ENCODE peak calls at places on chromosomes 13 and 19, in nine cellular contexts. F is brain microvascular endothelial cell, E is ovary, L is uterus, C is IMR-90, J is esophagus squamous epithelium, O is tibial artery, V is suprapubic skin, Z is neural progenitor cell. D is an unnamed sample.

GRCh38 chr13:60012503-60012902 is 151.2 kb downstream of the DIAPH3 start:
- DNase-seq in O (no peak), E (no peak), J (no peak), C (no peak), V (no peak), L (no peak), F (no peak), Z (no peak), D (peak)

GRCh38 chr19:31317098-31317497 is 32.1 kb downstream of the TSHZ3 start:
- DNase-seq in C (no peak), E (no peak), J (no peak), O (no peak), L (no peak), V (no peak), Z (no peak), F (no peak), D (no peak)

GRCh38 chr19:50520822-50521465 is 7.2 kb upstream of the ASPDH start:
- DNase-seq in C (no peak), F (no peak), L (no peak), V (no peak), E (no peak), O (no peak), J (no peak), Z (no peak), D (no peak)

GRCh38 chr13:110127986-110128511 is 178.9 kb downstream of the COL4A1 start:
- DNase-seq in Z (no peak), L (no peak), O (no peak), J (no peak), V (no peak), E (no peak), C (peak), F (no peak), D (no peak)

GRCh38 chr13:27827646-27828045 is 35.4 kb downstream of the GSX1 start:
- DNase-seq in C (no peak), L (no peak), O (no peak), V (no peak), J (no peak), E (no peak), F (no peak), Z (no peak), D (no peak)

GRCh38 chr19:47158879-47159509 is 28.4 kb downstream of the SAE1 start:
- DNase-seq in O (no peak), F (peak), E (no peak), J (no peak), V (no peak), C (peak), Z (no peak), L (no peak), D (no peak)

GRCh38 chr13:97460004-97460756 is 26.2 kb downstream of the RAP2A start:
- DNase-seq in O (no peak), L (no peak), F (no peak), E (no peak), C (peak), Z (no peak), V (no peak), J (no peak), D (no peak)

GRCh38 chr19:49637865-49638350 is 2.0 kb downstream of the RRAS start:
- DNase-seq in F (peak), C (peak), Z (peak), J (no peak), E (peak), L (peak), V (peak), O (peak), D (peak)

GRCh38 chr19:38524994-38525634 is 91.6 kb downstream of the RYR1 start:
- DNase-seq in V (no peak), F (no peak), J (no peak), Z (no peak), C (no peak), L (no peak), O (no peak), E (no peak), D (no peak)

GRCh38 chr13:106205871-106206270 is 329.6 kb downstream of the EFNB2 start:
- DNase-seq in L (no peak), V (no peak), F (no peak), E (no peak), O (no peak), Z (no peak), J (no peak), C (no peak), D (no peak)

GRCh38 chr13:33351324-33351723 is 65.8 kb upstream of the STARD13 start:
- DNase-seq in J (no peak), L (no peak), E (no peak), V (no peak), F (peak), Z (no peak), C (peak), O (peak), D (no peak)

GRCh38 chr19:18939922-18940775 is 868 bp downstream of the HOMER3 start:
- DNase-seq in E (peak), Z (peak), F (no peak), C (peak), J (no peak), V (peak), L (peak), O (peak), D (no peak)

GRCh38 chr19:18278521-18279265 is 2.7 kb downstream of the JUND start:
- DNase-seq in O (no peak), F (peak), V (no peak), J (no peak), L (no peak), Z (no peak), C (no peak), E (no peak), D (no peak)

GRCh38 chr19:55643003-55643732 is at the start of gene ZNF581:
- DNase-seq in V (peak), O (peak), J (no peak), C (peak), F (peak), Z (peak), L (peak), E (peak), D (no peak)

GRCh38 chr13:110280996-110281688 is 25.8 kb downstream of the COL4A1 start:
- DNase-seq in E (no peak), C (no peak), O (peak), F (no peak), L (peak), Z (no peak), J (no peak), V (no peak), D (no peak)

GRCh38 chr13:23391752-23392151 is 41.8 kb downstream of the SACS start:
- DNase-seq in Z (no peak), L (no peak), F (no peak), J (no peak), V (no peak), O (no peak), E (no peak), C (peak), D (no peak)

GRCh38 chr19:16608290-16608704 is 19.7 kb downstream of the MED26 start:
- DNase-seq in E (peak), V (no peak), L (peak), C (peak), J (no peak), O (peak), Z (no peak), F (peak), D (no peak)

GRCh38 chr13:38636756-38637155 is 50.1 kb upstream of the FREM2 start:
- DNase-seq in E (no peak), L (no peak), F (no peak), C (no peak), V (no peak), Z (no peak), O (no peak), J (no peak), D (no peak)

GRCh38 chr19:19209372-19209771 is 2.4 kb upstream of the NCAN start:
- DNase-seq in F (no peak), V (no peak), E (no peak), Z (no peak), J (no peak), C (no peak), O (no peak), L (no peak), D (no peak)

GRCh38 chr19:45403781-45404556 is 900 bp downstream of the PPP1R13L start:
- DNase-seq in F (peak), O (peak), Z (peak), L (no peak), J (no peak), E (no peak), V (peak), C (no peak), D (peak)

GRCh38 chr13:24306632-24307031 is 2.7 kb upstream of the C1QTNF9 start:
- DNase-seq in V (no peak), J (no peak), L (no peak), O (no peak), E (no peak), Z (no peak), C (peak), F (peak), D (no peak)

GRCh38 chr19:18839465-18840287 is 7.9 kb downstream of the UPF1 start:
- DNase-seq in C (no peak), J (no peak), O (no peak), L (no peak), V (no peak), F (no peak), Z (no peak), E (no peak), D (no peak)

GRCh38 chr19:18596752-18597157 is 8.2 kb downstream of the REX1BD start:
- DNase-seq in Z (peak), E (peak), C (no peak), V (peak), F (no peak), L (peak), O (peak), J (no peak), D (no peak)

GRCh38 chr19:33453207-33453736 is 68.3 kb downstream of the PEPD start:
- DNase-seq in L (no peak), E (no peak), J (no peak), O (no peak), C (no peak), F (no peak), Z (no peak), V (no peak), D (no peak)

GRCh38 chr19:40410030-40410389 is 3.2 kb downstream of the PRX start:
- DNase-seq in Z (peak), O (no peak), V (no peak), L (no peak), J (no peak), F (no peak), C (no peak), E (no peak), D (no peak)

GRCh38 chr19:44539236-44539819 is 9.9 kb upstream of the CEACAM20 start:
- DNase-seq in L (no peak), J (no peak), O (no peak), V (no peak), F (peak), E (no peak), C (peak), Z (no peak), D (peak)

GRCh38 chr19:49875801-49876421 is 1.2 kb downstream of the AKT1S1 start:
- DNase-seq in L (peak), F (no peak), O (peak), E (peak), V (peak), C (peak), Z (peak), J (no peak), D (no peak)

GRCh38 chr13:113809934-113810333 is 50.9 kb downstream of the TMEM255B start:
- DNase-seq in C (no peak), F (no peak), E (no peak), L (no peak), O (no peak), J (no peak), V (no peak), Z (no peak), D (no peak)

GRCh38 chr19:56566904-56567273 is 379 bp upstream of the ZNF470 start:
- DNase-seq in F (peak), E (peak), J (no peak), L (peak), C (no peak), Z (no peak), O (peak), V (peak), D (no peak)

GRCh38 chr13:114069376-114070097 is 62.9 kb downstream of the RASA3 start:
- DNase-seq in J (no peak), C (no peak), F (no peak), V (peak), E (no peak), Z (no peak), O (peak), L (peak), D (no peak)

GRCh38 chr13:19665427-19665859 is 32.0 kb downstream of the MPHOSPH8 start:
- DNase-seq in E (no peak), L (no peak), F (no peak), Z (no peak), O (no peak), V (no peak), J (no peak), C (no peak), D (no peak)

GRCh38 chr19:19461671-19462622 is 53.4 kb downstream of the TSSK6 start:
- DNase-seq in L (peak), E (peak), C (no peak), O (peak), Z (peak), V (no peak), F (no peak), J (no peak), D (no peak)

GRCh38 chr19:1647664-1648155 is 4.7 kb downstream of the TCF3 start:
- DNase-seq in L (no peak), V (no peak), E (no peak), J (no peak), O (no peak), F (no peak), C (no peak), Z (no peak), D (no peak)

GRCh38 chr19:1644070-1644469 is 8.3 kb downstream of the TCF3 start:
- DNase-seq in Z (no peak), O (no peak), E (no peak), J (no peak), L (no peak), C (no peak), V (no peak), F (no peak), D (no peak)

GRCh38 chr19:1646149-1646930 is 6.1 kb downstream of the TCF3 start:
- DNase-seq in C (no peak), F (no peak), V (no peak), Z (no peak), O (no peak), E (no peak), L (no peak), J (no peak), D (no peak)

GRCh38 chr19:1646931-1647663 is 5.3 kb downstream of the TCF3 start:
- DNase-seq in C (no peak), J (no peak), L (no peak), F (no peak), Z (no peak), O (no peak), V (peak), E (no peak), D (no peak)

DNA sequence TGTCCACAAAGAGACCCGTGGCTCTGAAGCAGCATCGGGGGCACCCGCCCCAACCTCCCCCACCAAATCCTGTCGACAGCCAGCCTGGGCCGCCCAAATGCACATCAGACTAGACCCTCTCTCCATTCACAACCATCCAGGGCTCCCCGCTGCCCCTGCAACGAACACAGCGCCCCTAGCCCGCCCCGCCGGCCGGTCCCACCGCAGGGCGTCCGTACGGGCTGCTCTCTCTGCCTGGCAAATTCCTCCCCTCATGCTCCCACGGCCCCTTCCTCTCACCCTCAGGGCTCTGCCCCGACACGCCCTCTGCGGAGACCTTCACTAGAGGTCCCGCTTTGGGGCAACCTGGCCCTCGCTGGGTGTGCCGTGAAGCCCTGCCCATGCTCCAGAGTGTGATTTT is 7.1 kb downstream of the TCF3 start:
- DNase-seq in L (no peak), O (no peak), V (no peak), C (no peak), J (no peak), Z (no peak), E (no peak), F (no peak), D (no peak)
- H3K27ac ChIP-seq in L (no peak), O (no peak), V (no peak), C (no peak), J (no peak), Z (no peak), E (no peak), F (no peak), D (no peak)

GRCh38 chr19:2283835-2284507 is 2.0 kb upstream of the PEAK3 start:
- DNase-seq in J (no peak), L (no peak), Z (no peak), E (no peak), V (no peak), C (no peak), F (no peak), O (no peak), D (no peak)

GRCh38 chr19:2280633-2281264 is 1.2 kb downstream of the PEAK3 start:
- DNase-seq in E (no peak), C (no peak), F (no peak), L (no peak), O (no peak), V (peak), J (no peak), Z (no peak), D (no peak)

GRCh38 chr19:2286402-2287140 is 4.6 kb upstream of the PEAK3 start:
- DNase-seq in C (no peak), V (no peak), Z (no peak), E (no peak), F (no peak), O (no peak), J (no peak), L (no peak), D (no peak)

GRCh38 chr19:2282062-2282861 is at the start of gene PEAK3:
- DNase-seq in F (no peak), C (peak), L (peak), V (peak), E (no peak), O (peak), Z (peak), J (peak), D (no peak)

GRCh38 chr19:2282862-2283237 is 875 bp upstream of the PEAK3 start:
- DNase-seq in E (no peak), J (no peak), V (no peak), O (no peak), F (no peak), C (no peak), Z (no peak), L (no peak), D (no peak)
- H3K27ac ChIP-seq in E (no peak), J (no peak), V (no peak), O (no peak), F (no peak), C (no peak), Z (no peak), L (no peak), D (no peak)

GRCh38 chr19:5091576-5092215 is 122.8 kb downstream of the KDM4B start:
- DNase-seq in V (no peak), J (no peak), Z (no peak), L (peak), C (no peak), F (no peak), E (peak), O (peak), D (no peak)

GRCh38 chr19:5092444-5092843 is 123.5 kb downstream of the KDM4B start:
- DNase-seq in V (no peak), C (no peak), F (no peak), E (no peak), J (no peak), O (no peak), L (no peak), Z (no peak), D (no peak)

GRCh38 chr19:5089283-5089682 is 120.4 kb downstream of the KDM4B start:
- DNase-seq in J (no peak), Z (no peak), O (no peak), L (no peak), V (no peak), E (no peak), F (no peak), C (no peak), D (no peak)

GRCh38 chr19:5090465-5090779 is 121.5 kb downstream of the KDM4B start:
- DNase-seq in E (no peak), O (no peak), F (no peak), L (no peak), J (no peak), V (no peak), C (no peak), Z (no peak), D (no peak)

DNA sequence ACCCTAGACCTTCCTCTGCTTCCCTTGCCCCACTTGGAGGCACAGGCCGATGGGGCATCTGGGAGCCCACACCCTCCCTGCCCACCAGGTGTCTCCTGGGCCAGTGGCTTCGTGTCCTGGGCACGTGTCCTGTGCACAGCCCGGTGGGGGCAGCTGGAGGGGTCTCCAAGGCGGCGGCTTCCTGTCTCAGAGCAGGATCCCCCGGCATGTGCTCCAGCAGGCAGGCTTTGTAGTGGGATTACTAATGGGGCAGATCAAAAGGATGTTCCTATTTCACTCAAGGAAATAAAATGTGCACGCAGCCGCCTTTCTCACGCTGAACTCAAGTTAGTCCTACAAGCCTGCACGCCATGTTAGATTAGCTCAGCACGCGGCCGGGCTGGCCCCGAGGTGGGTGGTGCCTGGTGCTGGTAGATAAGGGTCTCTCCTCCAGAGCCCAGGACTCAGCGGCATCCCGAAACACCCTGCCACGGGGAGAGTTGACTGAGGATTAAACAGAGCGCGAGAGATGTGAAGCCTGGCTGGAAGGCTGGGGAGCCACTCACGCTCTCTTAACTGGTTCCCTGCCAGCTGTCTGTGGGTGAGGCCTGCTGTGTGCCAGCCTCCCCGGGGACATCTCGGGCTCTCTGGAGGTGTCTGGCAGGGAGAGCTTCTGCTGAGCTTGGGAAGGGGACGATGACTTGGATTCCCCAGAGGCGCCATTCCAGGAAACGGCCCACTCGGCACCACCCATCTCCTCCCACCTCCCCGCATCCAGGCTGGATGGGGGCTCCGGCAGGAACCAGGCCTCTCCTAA is 122.1 kb downstream of the KDM4B start:
- DNase-seq in V (no peak), J (no peak), Z (peak), F (peak), L (peak), E (peak), O (peak), C (peak), D (no peak)
- H3K27ac ChIP-seq in V (peak), J (no peak), Z (peak), F (peak), L (peak), E (peak), O (peak), C (no peak), D (no peak)

DNA sequence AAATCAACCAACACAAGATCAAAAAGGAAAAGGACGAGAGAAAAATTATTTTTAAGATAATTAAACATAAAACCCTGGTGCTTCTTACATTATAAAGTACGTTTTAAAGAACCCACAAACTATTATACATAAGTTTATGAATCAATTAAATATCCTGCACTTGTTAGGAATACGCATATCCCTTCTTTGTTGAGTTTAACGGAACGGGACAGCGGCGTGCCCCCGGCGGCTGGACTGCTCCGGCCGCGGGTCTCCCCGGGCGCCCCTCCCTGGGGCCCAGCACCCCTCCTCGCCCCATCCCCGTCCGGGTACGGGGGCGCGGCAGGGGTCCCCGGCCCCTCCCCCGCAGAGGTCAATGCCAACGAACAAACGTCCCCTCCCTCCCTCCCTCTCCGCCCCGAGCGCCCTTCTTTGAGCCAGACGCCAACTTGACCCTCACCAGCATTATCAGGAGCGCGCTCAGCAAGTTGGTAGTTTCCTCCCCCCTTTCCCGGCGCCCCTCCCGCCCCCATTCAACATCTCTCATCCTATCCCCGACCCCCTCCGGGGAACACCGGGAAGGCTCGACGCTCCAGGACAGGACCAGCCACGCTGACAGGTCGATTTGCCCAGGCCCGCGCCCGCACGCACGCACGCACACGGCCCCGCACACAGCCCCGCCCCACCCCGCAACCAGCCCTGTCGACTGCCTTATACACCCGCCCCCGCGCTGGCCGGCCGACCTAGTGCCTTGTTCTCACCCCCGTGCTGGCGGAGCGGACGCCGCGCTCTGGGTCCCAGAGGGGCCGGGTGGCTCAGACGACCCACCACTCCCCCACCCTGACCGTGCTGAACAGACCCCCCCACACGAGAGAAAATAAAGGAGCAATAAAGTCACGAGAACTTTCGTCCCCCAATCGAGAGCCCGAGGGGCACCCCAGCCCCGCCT is 5.1 kb downstream of the LYL1 start:
- DNase-seq in V (no peak), L (peak), O (peak), J (no peak), E (peak), F (no peak), C (no peak), Z (peak), D (no peak)
- H3K27ac ChIP-seq in V (peak), L (peak), O (peak), J (peak), E (peak), F (no peak), C (no peak), Z (no peak), D (no peak)

D was measured in epithelial cell of prostate.